ENCODE peak calls at places on chromosomes 5 and 9, in ten cellular contexts. O, C, Z, L, F, A, Q, U, N and B are unnamed samples. For H3K4me1 and H3K27me3, the result is how much of the 10 kb centered on the place peaks cover.

GRCh38 chr5:169150108-169150507 is 150.8 kb downstream of the SLIT3 start:
- DNase-seq in O (no peak), C (no peak), Z (no peak), L (no peak), F (no peak), A (no peak), Q (no peak), U (no peak), N (no peak), B (no peak)

GRCh38 chr5:105789246-105789645 is 1881.5 kb downstream of the EFNA5 start:
- DNase-seq in O (no peak), C (no peak), Z (no peak), L (no peak), F (no peak), A (no peak), Q (no peak), U (no peak), N (no peak), B (no peak)

GRCh38 chr5:151020304-151021031 is at the start of gene GPX3:
- DNase-seq in O (peak), C (peak), Z (peak), L (peak), F (peak), A (no peak), Q (peak), U (peak), N (peak), B (peak)

GRCh38 chr9:89969156-89969566 is 364.3 kb downstream of the GADD45G start:
- DNase-seq in O (no peak), C (no peak), Z (no peak), L (no peak), F (peak), A (no peak), Q (peak), U (no peak), N (no peak), B (no peak)

GRCh38 chr5:81787843-81788242 is 36.9 kb upstream of the SSBP2 start:
- DNase-seq in O (peak), C (no peak), Z (peak), L (peak), F (no peak), A (no peak), Q (peak), U (peak), N (no peak), B (no peak)

GRCh38 chr5:35651002-35651756 is 33.5 kb downstream of the SPEF2 start:
- DNase-seq in O (no peak), C (peak), Z (peak), L (no peak), F (peak), A (peak), Q (peak), U (no peak), N (no peak), B (peak)

GRCh38 chr5:176660530-176660859 is 13.2 kb downstream of the TSPAN17 start:
- DNase-seq in O (no peak), C (no peak), Z (no peak), L (no peak), F (no peak), A (no peak), Q (no peak), U (no peak), N (no peak), B (no peak)

GRCh38 chr5:132446621-132447020 is 44.0 kb downstream of the IRF1 start:
- DNase-seq in O (no peak), C (no peak), Z (peak), L (peak), F (no peak), A (no peak), Q (peak), U (no peak), N (no peak), B (no peak)

GRCh38 chr9:22165144-22165543 is 156.0 kb upstream of the CDKN2B start:
- DNase-seq in O (no peak), C (no peak), Z (no peak), L (no peak), F (no peak), A (no peak), Q (peak), U (no peak), N (no peak), B (no peak)

GRCh38 chr5:179290681-179291540 is 54.4 kb downstream of the ADAMTS2 start:
- DNase-seq in O (no peak), C (no peak), Z (no peak), L (peak), F (no peak), A (no peak), Q (no peak), U (no peak), N (peak), B (no peak)

GRCh38 chr5:55829956-55830355 is 21.2 kb upstream of the IL31RA start:
- DNase-seq in O (no peak), C (no peak), Z (no peak), L (no peak), F (no peak), A (no peak), Q (peak), U (no peak), N (no peak), B (no peak)

GRCh38 chr9:130681769-130682489 is 11.7 kb upstream of the EXOSC2 start:
- DNase-seq in O (no peak), C (no peak), Z (no peak), L (no peak), F (no peak), A (no peak), Q (no peak), U (no peak), N (peak), B (peak)

GRCh38 chr9:4832786-4833579 is 40.2 kb downstream of the RCL1 start:
- DNase-seq in O (no peak), C (no peak), Z (no peak), L (no peak), F (peak), A (no peak), Q (peak), U (no peak), N (no peak), B (no peak)

GRCh38 chr5:138139776-138140080 is 500 bp upstream of the NME5 start:
- DNase-seq in O (no peak), C (no peak), Z (no peak), L (no peak), F (no peak), A (no peak), Q (no peak), U (no peak), N (no peak), B (no peak)

GRCh38 chr5:43315697-43316096 is 2.5 kb upstream of the HMGCS1 start:
- DNase-seq in O (no peak), C (no peak), Z (no peak), L (no peak), F (no peak), A (no peak), Q (no peak), U (no peak), N (no peak), B (no peak)

GRCh38 chr9:84754896-84755295 is 85.4 kb downstream of the NTRK2 start:
- DNase-seq in O (no peak), C (no peak), Z (no peak), L (no peak), F (no peak), A (no peak), Q (no peak), U (no peak), N (no peak), B (no peak)

GRCh38 chr5:33969572-33970452 is 14.7 kb downstream of the SLC45A2 start:
- DNase-seq in O (peak), C (no peak), Z (no peak), L (no peak), F (peak), A (no peak), Q (peak), U (no peak), N (no peak), B (peak)

GRCh38 chr5:169052207-169052606 is 248.7 kb downstream of the SLIT3 start:
- DNase-seq in O (no peak), C (no peak), Z (no peak), L (no peak), F (no peak), A (no peak), Q (no peak), U (no peak), N (no peak), B (no peak)

GRCh38 chr5:10323588-10324488 is 16.1 kb upstream of the CMBL start:
- DNase-seq in O (no peak), C (no peak), Z (no peak), L (no peak), F (peak), A (no peak), Q (peak), U (no peak), N (no peak), B (no peak)

GRCh38 chr5:60851681-60852080 is 7.6 kb upstream of the ELOVL7 start:
- DNase-seq in O (no peak), C (no peak), Z (no peak), L (no peak), F (no peak), A (no peak), Q (no peak), U (no peak), N (no peak), B (no peak)

GRCh38 chr5:87762631-87763030 is 349.9 kb upstream of the CCNH start:
- DNase-seq in O (no peak), C (no peak), Z (no peak), L (no peak), F (no peak), A (no peak), Q (no peak), U (no peak), N (no peak), B (no peak)

GRCh38 chr5:150073677-150074076 is 12.7 kb downstream of the CSF1R start:
- DNase-seq in O (no peak), C (no peak), Z (no peak), L (no peak), F (no peak), A (no peak), Q (no peak), U (no peak), N (no peak), B (no peak)

GRCh38 chr5:465591-466403 is 22.8 kb downstream of the EXOC3 start:
- DNase-seq in O (no peak), C (no peak), Z (no peak), L (no peak), F (no peak), A (no peak), Q (no peak), U (no peak), N (peak), B (no peak)

GRCh38 chr5:66230551-66230950 is 86.5 kb downstream of the SREK1 start:
- DNase-seq in O (no peak), C (no peak), Z (no peak), L (no peak), F (no peak), A (no peak), Q (no peak), U (no peak), N (no peak), B (no peak)

GRCh38 chr9:4334439-4334838 is 34.6 kb upstream of the GLIS3 start:
- DNase-seq in O (no peak), C (no peak), Z (peak), L (no peak), F (peak), A (no peak), Q (peak), U (peak), N (peak), B (no peak)

GRCh38 chr9:70602364-70603019 is 188.0 kb upstream of the KLF9 start:
- DNase-seq in O (peak), C (no peak), Z (peak), L (no peak), F (peak), A (peak), Q (peak), U (peak), N (no peak), B (no peak)

GRCh38 chr5:2674456-2674855 is 77.0 kb downstream of the IRX2 start:
- DNase-seq in O (no peak), C (no peak), Z (no peak), L (no peak), F (no peak), A (no peak), Q (no peak), U (no peak), N (no peak), B (no peak)

GRCh38 chr5:122153230-122153629 is 23.9 kb downstream of the ZNF474 start:
- DNase-seq in O (no peak), C (no peak), Z (no peak), L (no peak), F (no peak), A (no peak), Q (peak), U (no peak), N (no peak), B (no peak)

GRCh38 chr5:65072836-65073620 is 304.3 kb downstream of the CWC27 start:
- DNase-seq in O (no peak), C (no peak), Z (no peak), L (no peak), F (no peak), A (no peak), Q (peak), U (no peak), N (no peak), B (no peak)

GRCh38 chr5:109173395-109173794 is 236.4 kb downstream of the PJA2 start:
- DNase-seq in O (no peak), C (no peak), Z (no peak), L (no peak), F (no peak), A (no peak), Q (no peak), U (no peak), N (no peak), B (no peak)

GRCh38 chr5:59793000-59793399 is 100.5 kb downstream of the PDE4D start:
- DNase-seq in O (no peak), C (no peak), Z (no peak), L (peak), F (peak), A (no peak), Q (peak), U (no peak), N (no peak), B (no peak)

GRCh38 chr5:176619203-176619568 is 9.2 kb upstream of the GPRIN1 start:
- DNase-seq in O (peak), C (peak), Z (peak), L (peak), F (peak), A (peak), Q (peak), U (peak), N (peak), B (peak)

GRCh38 chr5:16749626-16750025 is 132.8 kb upstream of the RETREG1 start:
- DNase-seq in O (no peak), C (no peak), Z (no peak), L (no peak), F (no peak), A (no peak), Q (no peak), U (no peak), N (no peak), B (no peak)

GRCh38 chr5:51416149-51416548 is 32.9 kb downstream of the ISL1 start:
- DNase-seq in O (no peak), C (no peak), Z (no peak), L (no peak), F (no peak), A (no peak), Q (no peak), U (no peak), N (no peak), B (no peak)
- H3K4me1 ChIP-seq in O (under half), C (under half), Z (under half), L (under half), F (under half), A (under half), Q (under half), U (under half), N (under half), B (under half)

DNA sequence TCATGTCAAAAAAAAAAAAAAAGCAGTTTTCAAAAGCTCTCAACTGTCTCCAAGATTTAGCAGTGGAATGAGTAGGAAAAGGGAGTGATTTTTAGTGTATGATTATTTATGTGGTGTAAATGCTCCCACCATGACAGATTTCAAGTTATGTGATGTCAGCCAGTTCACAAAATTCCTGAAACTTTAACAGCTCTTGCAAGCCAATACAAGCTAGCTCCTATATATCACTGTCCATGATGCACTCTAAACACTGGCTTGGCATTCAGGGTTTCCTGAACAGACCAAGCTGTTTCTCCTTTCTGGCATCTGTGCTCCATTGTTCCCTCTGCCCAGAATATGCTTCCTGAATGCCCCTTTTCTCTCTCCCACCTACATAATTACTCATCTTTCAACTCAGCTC is 7.8 kb upstream of the ANKDD1B start:
- DNase-seq in O (no peak), C (no peak), Z (no peak), L (no peak), F (no peak), A (no peak), Q (peak), U (no peak), N (no peak), B (no peak)
- H3K27ac ChIP-seq in O (no peak), C (no peak), Z (no peak), L (no peak), F (no peak), A (no peak), Q (no peak), U (no peak), N (no peak), B (no peak)

DNA sequence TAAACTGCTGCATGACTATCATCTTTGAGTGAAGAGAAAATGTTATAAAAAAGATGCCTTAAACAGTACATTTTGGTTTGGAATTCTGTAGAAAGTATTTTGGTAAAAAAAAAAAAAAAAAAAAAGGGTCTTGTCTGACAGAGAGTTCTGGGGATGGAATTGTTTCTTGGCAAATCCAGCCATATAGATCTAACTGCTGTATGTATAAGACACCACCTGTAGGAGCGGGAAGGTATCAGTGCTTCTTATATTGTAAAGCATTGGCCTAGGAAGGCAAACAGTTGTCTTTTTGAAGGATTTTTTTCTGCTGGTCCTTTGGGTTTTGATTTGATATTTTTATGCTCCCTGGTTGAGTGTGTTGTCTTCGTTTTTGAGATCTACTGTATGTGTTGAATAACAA is 2.8 kb downstream of the PURA start:
- DNase-seq in O (no peak), C (no peak), Z (no peak), L (no peak), F (no peak), A (no peak), Q (no peak), U (no peak), N (no peak), B (no peak)
- H3K27me3 ChIP-seq in O (under half), C (under half), Z (under half), L (under half), F (under half), A (under half), Q (under half), U (under half), N (under half), B (under half)

GRCh38 chr9:126622872-126623271 is 9.1 kb downstream of the LMX1B start:
- DNase-seq in O (no peak), C (no peak), Z (no peak), L (no peak), F (no peak), A (no peak), Q (no peak), U (no peak), N (no peak), B (no peak)
- H3K4me1 ChIP-seq in O (under half), C (under half), Z (under half), L (under half), F (under half), A (under half), Q (under half), U (under half), N (under half), B (under half)

DNA sequence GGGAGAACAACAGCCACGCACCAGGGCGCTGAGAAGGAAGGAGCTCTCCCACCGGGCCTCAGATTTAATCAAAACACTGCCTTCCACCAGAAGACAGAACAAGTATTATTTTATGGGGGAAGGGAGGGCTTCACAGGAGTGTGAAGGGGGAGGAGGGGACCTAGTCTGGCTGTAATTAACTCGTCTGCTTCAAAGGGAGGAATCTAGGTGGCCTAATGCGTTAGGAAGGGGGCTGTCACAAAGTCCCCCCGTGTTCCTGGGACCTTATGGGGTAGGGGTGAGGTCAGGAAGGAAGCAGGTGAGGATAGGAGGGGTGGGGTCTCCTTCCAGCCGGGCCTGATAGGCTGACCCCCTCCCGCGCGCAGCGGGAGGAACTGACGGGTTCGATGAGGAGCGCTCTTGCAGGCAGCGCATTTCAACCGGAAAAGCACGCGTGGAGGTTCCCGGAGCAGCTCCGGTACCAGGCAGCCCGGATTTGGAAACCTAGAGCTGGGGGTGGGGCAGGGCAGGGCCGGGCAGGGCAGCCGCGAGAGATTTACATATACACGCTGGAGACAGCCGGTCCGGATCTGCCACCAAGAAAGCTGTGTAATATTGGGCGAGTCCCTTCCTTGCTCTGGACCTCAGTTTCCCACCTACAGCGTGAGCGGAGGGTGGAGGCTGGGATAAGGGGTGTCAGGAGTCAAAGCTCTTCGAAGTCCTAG is 2.0 kb downstream of the SHB start:
- DNase-seq in O (no peak), C (no peak), Z (peak), L (peak), F (no peak), A (no peak), Q (no peak), U (peak), N (peak), B (no peak)
- H3K27ac ChIP-seq in O (no peak), C (no peak), Z (peak), L (peak), F (peak), A (no peak), Q (peak), U (peak), N (peak), B (no peak)